ENCODE peak calls at places on chromosome 17, in eight cellular contexts. R, C, T, X, I, E, Y and L are unnamed samples.

GRCh38 chr17:56887552-56888467 is 26.0 kb downstream of the TRIM25 start:
- DNase-seq in R (no peak), I (no peak), C (no peak), T (no peak), X (no peak), E (no peak), Y (no peak), L (no peak)

GRCh38 chr17:44556854-44557606 is at the start of gene FZD2:
- DNase-seq in R (peak), I (peak), T (peak), E (peak), X (peak), Y (peak), C (peak), L (peak)

GRCh38 chr17:70434536-70435490 is 265.5 kb downstream of the KCNJ2 start:
- DNase-seq in I (no peak), T (no peak), C (peak), Y (no peak), E (no peak), R (no peak), X (no peak), L (no peak)

GRCh38 chr17:14304876-14305636 is 4.2 kb downstream of the HS3ST3B1 start:
- DNase-seq in X (no peak), T (no peak), C (no peak), R (no peak), Y (peak), I (no peak), E (no peak), L (no peak)

GRCh38 chr17:48530208-48530886 is 464 bp downstream of the HOXB1 start:
- DNase-seq in I (no peak), T (no peak), R (no peak), X (no peak), C (no peak), E (no peak), Y (peak), L (no peak)

GRCh38 chr17:40419559-40420331 is 2.0 kb upstream of the TOP2A start:
- DNase-seq in T (no peak), R (no peak), C (no peak), X (no peak), E (no peak), Y (no peak), I (no peak), L (no peak)

GRCh38 chr17:37848690-37849616 is 75.3 kb upstream of the TBC1D3K start:
- DNase-seq in R (peak), E (peak), T (no peak), Y (peak), X (peak), C (no peak), I (no peak), L (no peak)

GRCh38 chr17:9115446-9116265 is 94.3 kb downstream of the NTN1 start:
- DNase-seq in X (no peak), R (peak), I (no peak), T (peak), Y (peak), C (peak), E (no peak), L (no peak)

GRCh38 chr17:3755335-3756030 is 31.8 kb downstream of the HASPIN start:
- DNase-seq in Y (peak), T (no peak), I (no peak), X (no peak), R (no peak), E (no peak), C (no peak), L (no peak)

GRCh38 chr17:17868637-17869522 is 32.1 kb upstream of the SREBF1 start:
- DNase-seq in I (no peak), E (no peak), Y (peak), X (no peak), T (peak), R (no peak), C (no peak), L (no peak)

GRCh38 chr17:44197980-44198720 is 1.5 kb downstream of the ATXN7L3 start:
- DNase-seq in T (no peak), I (peak), E (no peak), Y (peak), R (no peak), C (peak), X (peak), L (no peak)

GRCh38 chr17:3038941-3039340 is 24.5 kb downstream of the OR1D5 start:
- DNase-seq in R (no peak), I (peak), X (no peak), C (no peak), Y (no peak), E (no peak), T (no peak), L (no peak)

GRCh38 chr17:4584835-4585187 is 482 bp downstream of the SMTNL2 start:
- DNase-seq in I (peak), T (no peak), C (no peak), E (no peak), X (no peak), R (no peak), Y (no peak), L (no peak)

GRCh38 chr17:77558846-77559626 is 399.5 kb upstream of the TNRC6C start:
- DNase-seq in E (no peak), T (no peak), I (no peak), X (no peak), R (no peak), C (no peak), Y (peak), L (no peak)

GRCh38 chr17:57370051-57370581 is 113.8 kb downstream of the MSI2 start:
- DNase-seq in E (no peak), R (no peak), Y (no peak), X (peak), T (no peak), C (no peak), I (no peak), L (no peak)

GRCh38 chr17:77174928-77175720 is 34.4 kb downstream of the SEC14L1 start:
- DNase-seq in E (no peak), C (no peak), Y (peak), T (no peak), R (no peak), I (no peak), X (no peak), L (no peak)

GRCh38 chr17:14303343-14304221 is 2.7 kb downstream of the HS3ST3B1 start:
- DNase-seq in E (no peak), I (peak), T (peak), R (no peak), X (no peak), C (peak), Y (peak), L (no peak)

GRCh38 chr17:41308251-41308917 is 725 bp downstream of the KRTAP16-1 start:
- DNase-seq in X (no peak), C (no peak), R (no peak), E (no peak), Y (peak), I (peak), T (no peak), L (no peak)

GRCh38 chr17:77161953-77162352 is 21.2 kb downstream of the SEC14L1 start:
- DNase-seq in T (no peak), I (no peak), R (no peak), E (no peak), C (no peak), Y (no peak), X (no peak), L (no peak)

GRCh38 chr17:41666708-41667279 is 21.9 kb upstream of the EIF1 start:
- DNase-seq in I (peak), C (peak), T (peak), R (no peak), Y (peak), X (peak), E (no peak), L (peak)

GRCh38 chr17:17514361-17514992 is 18.3 kb upstream of the RASD1 start:
- DNase-seq in Y (peak), E (no peak), C (no peak), I (no peak), T (no peak), X (no peak), R (no peak), L (no peak)

GRCh38 chr17:63232565-63233310 is 213.4 kb downstream of the CYB561 start:
- DNase-seq in E (no peak), I (peak), X (no peak), Y (no peak), R (no peak), T (no peak), C (no peak), L (no peak)

GRCh38 chr17:18951941-18952842 is at the start of gene SLC5A10:
- DNase-seq in E (no peak), T (no peak), C (no peak), R (no peak), X (no peak), Y (peak), I (peak), L (no peak)

GRCh38 chr17:72572604-72573491 is 452.0 kb downstream of the SOX9 start:
- DNase-seq in C (no peak), I (no peak), R (no peak), X (no peak), E (no peak), Y (no peak), T (no peak), L (no peak)

GRCh38 chr17:18315498-18316360 is 636 bp downstream of the SMCR8 start:
- DNase-seq in X (no peak), C (no peak), T (no peak), R (no peak), I (no peak), E (no peak), Y (peak), L (no peak)

GRCh38 chr17:49315974-49316570 is 46.0 kb downstream of the ZNF652 start:
- DNase-seq in I (no peak), Y (no peak), X (peak), C (no peak), E (no peak), T (no peak), R (no peak), L (no peak)

GRCh38 chr17:6491071-6491700 is 46.9 kb downstream of the PIMREG start:
- DNase-seq in Y (no peak), T (no peak), E (no peak), C (no peak), R (no peak), X (no peak), I (peak), L (no peak)

GRCh38 chr17:49996495-49997255 is 1.7 kb upstream of the DLX3 start:
- DNase-seq in R (no peak), E (no peak), C (peak), T (peak), X (peak), Y (peak), I (peak), L (no peak)

GRCh38 chr17:62802531-62803205 is 5.4 kb downstream of the MARCHF10 start:
- DNase-seq in I (no peak), Y (no peak), E (no peak), T (no peak), C (no peak), X (no peak), R (no peak), L (no peak)

GRCh38 chr17:50087246-50087911 is 7.8 kb upstream of the PDK2 start:
- DNase-seq in R (no peak), T (peak), I (peak), Y (peak), X (peak), C (peak), E (no peak), L (peak)

GRCh38 chr17:36941265-36942021 is 4.2 kb downstream of the LHX1 start:
- DNase-seq in Y (peak), C (no peak), I (no peak), E (no peak), R (no peak), X (no peak), T (no peak), L (no peak)

GRCh38 chr17:70022175-70022574 is 52.9 kb upstream of the KCNJ16 start:
- DNase-seq in X (no peak), I (no peak), R (no peak), T (no peak), E (no peak), C (no peak), Y (peak), L (no peak)

GRCh38 chr17:3777366-3777765 is 23.6 kb downstream of the ITGAE start:
- DNase-seq in X (no peak), R (no peak), Y (peak), T (no peak), I (peak), C (no peak), E (no peak), L (no peak)

GRCh38 chr17:67974186-67974585 is 22.1 kb downstream of the C17orf58 start:
- DNase-seq in T (no peak), I (no peak), Y (no peak), R (no peak), E (no peak), C (no peak), X (no peak), L (no peak)

GRCh38 chr17:30312218-30312617 is 20.5 kb upstream of the BLMH start:
- DNase-seq in T (no peak), C (no peak), R (no peak), Y (no peak), X (no peak), E (no peak), I (no peak), L (no peak)

GRCh38 chr17:56141046-56141839 is 12.0 kb upstream of the ANKFN1 start:
- DNase-seq in C (peak), I (no peak), T (no peak), E (no peak), Y (no peak), R (no peak), X (no peak), L (no peak)

GRCh38 chr17:49997773-49998703 is 3.0 kb upstream of the DLX3 start:
- DNase-seq in Y (peak), I (peak), T (peak), C (peak), R (peak), X (peak), E (peak), L (no peak)

GRCh38 chr17:4485676-4486646 is 12.7 kb upstream of the SPNS2 start:
- DNase-seq in T (no peak), X (no peak), C (no peak), R (no peak), I (peak), Y (peak), E (no peak), L (no peak)

GRCh38 chr17:76738468-76738850 is 540 bp downstream of the MFSD11 start:
- DNase-seq in Y (peak), X (no peak), R (no peak), C (no peak), E (no peak), T (no peak), I (no peak), L (no peak)

GRCh38 chr17:32264140-32264799 is 1.4 kb upstream of the RHBDL3 start:
- DNase-seq in R (no peak), Y (peak), E (no peak), I (no peak), T (no peak), C (no peak), X (no peak), L (no peak)
- TF ChIP-seq CTCF in R (no peak), Y (no peak), E (peak), I (no peak), T (peak), C (peak), X (no peak), L (no peak)

GRCh38 chr17:2025622-2026309 is 632 bp upstream of the RTN4RL1 start:
- DNase-seq in E (no peak), R (no peak), X (peak), T (peak), Y (peak), C (peak), I (no peak), L (peak)
- TF ChIP-seq CTCF in E (peak), R (peak), X (peak), T (peak), Y (peak), C (peak), I (peak), L (peak)

GRCh38 chr17:59607061-59607460 is 12.6 kb upstream of the CLTC start:
- DNase-seq in R (no peak), I (no peak), Y (peak), X (no peak), T (peak), E (no peak), C (no peak), L (no peak)

GRCh38 chr17:59611503-59611902 is 8.2 kb upstream of the CLTC start:
- DNase-seq in T (no peak), C (no peak), Y (no peak), I (no peak), R (no peak), E (no peak), X (no peak), L (no peak)

GRCh38 chr17:59607817-59608403 is 11.8 kb upstream of the CLTC start:
- DNase-seq in Y (peak), I (no peak), X (peak), T (peak), C (peak), E (no peak), R (no peak), L (no peak)
- TF ChIP-seq CTCF in Y (no peak), I (peak), X (peak), T (peak), C (peak), E (no peak), R (no peak), L (peak)

GRCh38 chr17:1649844-1650409 is at the start of gene RILP:
- DNase-seq in I (peak), R (no peak), C (peak), E (no peak), T (no peak), X (peak), Y (peak), L (no peak)

GRCh38 chr17:1650731-1651558 is 1.3 kb upstream of the RILP start:
- DNase-seq in I (peak), E (no peak), T (no peak), R (no peak), C (no peak), X (no peak), Y (peak), L (no peak)

GRCh38 chr17:1651559-1651844 is 1.8 kb upstream of the RILP start:
- DNase-seq in T (no peak), Y (peak), I (no peak), X (no peak), R (no peak), C (no peak), E (no peak), L (no peak)

GRCh38 chr17:1658100-1658499 is 8.4 kb upstream of the RILP start:
- DNase-seq in C (no peak), R (no peak), X (no peak), I (no peak), E (no peak), Y (no peak), T (no peak), L (no peak)

DNA sequence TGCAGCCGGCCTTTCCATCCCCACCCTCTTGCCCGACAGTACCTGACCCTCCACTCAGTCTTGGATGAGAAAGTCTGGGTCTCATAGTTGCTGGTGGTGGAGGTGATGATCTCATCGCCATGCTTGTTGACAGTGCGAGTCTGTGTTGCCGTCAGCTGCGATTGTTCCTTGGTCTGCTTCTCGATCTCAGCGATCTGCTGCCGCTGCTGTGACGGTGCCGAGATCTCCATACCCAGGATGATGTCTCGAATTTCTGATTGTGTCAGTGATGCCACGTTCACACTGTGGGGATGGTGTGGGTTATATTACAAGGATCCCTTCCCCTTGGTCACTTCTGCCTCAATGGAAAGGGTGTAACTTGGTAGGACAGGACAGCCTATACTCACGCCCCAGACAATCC is 4.1 kb upstream of the RILP start:
- DNase-seq in T (no peak), E (no peak), C (no peak), I (peak), R (no peak), X (no peak), Y (peak), L (no peak)
- TF ChIP-seq CTCF in T (no peak), E (no peak), C (no peak), I (no peak), R (no peak), X (no peak), Y (no peak), L (no peak)

DNA sequence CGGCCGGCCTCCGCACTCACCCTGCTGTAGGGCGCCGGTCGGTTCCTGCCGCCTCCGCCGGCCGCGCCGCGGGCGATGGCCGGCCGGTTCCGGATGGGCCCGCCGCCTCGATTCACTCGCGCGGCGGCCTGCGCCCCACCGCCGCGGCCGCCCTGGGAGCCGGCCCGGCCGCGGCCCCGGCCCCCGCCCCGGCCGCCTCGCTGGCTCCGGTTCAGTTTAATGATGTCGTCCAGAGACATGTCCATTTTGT is 158 bp downstream of the ALYREF start:
- DNase-seq in X (no peak), E (no peak), T (no peak), I (no peak), C (no peak), R (no peak), Y (no peak), L (no peak)
- TF ChIP-seq CTCF in X (no peak), E (no peak), T (no peak), I (no peak), C (no peak), R (no peak), Y (no peak), L (no peak)